ENCODE peak calls at places on chromosomes 2 and 18, in seven cellular contexts. T is astrocyte of the spinal cord, C is HepG2, M is lower lobe of right lung, R is cardiac fibroblast, J is SK-N-SH, V is omental fat pad. I is an unnamed sample.

GRCh38 chr2:80304522-80304878 is at the start of gene LRRTM1:
- DNase-seq in V (no peak), M (no peak), T (no peak), C (no peak), J (peak), R (peak), I (no peak)

GRCh38 chr18:63178526-63178880 is 141.1 kb downstream of the BCL2 start:
- DNase-seq in T (no peak), R (peak), V (no peak), M (no peak), J (no peak), C (no peak), I (no peak)

GRCh38 chr2:151900261-151900660 is 72.0 kb upstream of the ARL5A start:
- DNase-seq in M (no peak), T (no peak), J (no peak), C (no peak), R (no peak), V (no peak), I (no peak)

GRCh38 chr2:187509667-187510417 is 44.4 kb downstream of the TFPI start:
- DNase-seq in J (no peak), T (no peak), V (no peak), R (peak), C (peak), M (no peak), I (no peak)

GRCh38 chr2:240472078-240472790 is 36.8 kb downstream of the GPC1 start:
- DNase-seq in C (no peak), M (no peak), R (no peak), T (no peak), V (no peak), J (no peak), I (no peak)

GRCh38 chr2:201579536-201579935 is 63.8 kb downstream of the TMEM237 start:
- DNase-seq in R (peak), T (peak), C (no peak), M (no peak), J (no peak), V (no peak), I (no peak)

GRCh38 chr2:101464841-101465240 is 10.1 kb downstream of the RFX8 start:
- DNase-seq in J (no peak), V (no peak), C (no peak), R (no peak), M (no peak), T (no peak), I (no peak)

GRCh38 chr2:134127496-134127895 is 126.4 kb upstream of the MGAT5 start:
- DNase-seq in C (no peak), V (no peak), M (no peak), R (no peak), J (no peak), T (no peak), I (peak)

GRCh38 chr2:217804786-217805678 is 197.8 kb downstream of the TNS1 start:
- DNase-seq in R (no peak), V (no peak), T (no peak), M (no peak), J (peak), C (no peak), I (no peak)

GRCh38 chr18:10072659-10073309 is 159.0 kb downstream of the VAPA start:
- DNase-seq in V (no peak), M (no peak), C (no peak), T (peak), R (peak), J (no peak), I (no peak)

GRCh38 chr2:17303054-17303453 is 215.2 kb downstream of the RAD51AP2 start:
- DNase-seq in R (no peak), C (no peak), T (peak), V (no peak), M (no peak), J (no peak), I (no peak)

GRCh38 chr2:223970343-223971128 is 13.3 kb downstream of the MRPL44 start:
- DNase-seq in M (no peak), T (peak), C (peak), V (peak), R (peak), J (peak), I (peak)

GRCh38 chr2:209331291-209331844 is 92.5 kb upstream of the MAP2 start:
- DNase-seq in R (peak), T (peak), J (peak), V (no peak), M (no peak), C (peak), I (peak)

GRCh38 chr2:45836740-45837139 is 185.3 kb downstream of the PRKCE start:
- DNase-seq in M (no peak), V (no peak), R (no peak), T (no peak), J (no peak), C (no peak), I (no peak)
- TF ChIP-seq CTCF in M (no peak), V (no peak), R (no peak), T (no peak), J (no peak), C (no peak), I (no peak)

DNA sequence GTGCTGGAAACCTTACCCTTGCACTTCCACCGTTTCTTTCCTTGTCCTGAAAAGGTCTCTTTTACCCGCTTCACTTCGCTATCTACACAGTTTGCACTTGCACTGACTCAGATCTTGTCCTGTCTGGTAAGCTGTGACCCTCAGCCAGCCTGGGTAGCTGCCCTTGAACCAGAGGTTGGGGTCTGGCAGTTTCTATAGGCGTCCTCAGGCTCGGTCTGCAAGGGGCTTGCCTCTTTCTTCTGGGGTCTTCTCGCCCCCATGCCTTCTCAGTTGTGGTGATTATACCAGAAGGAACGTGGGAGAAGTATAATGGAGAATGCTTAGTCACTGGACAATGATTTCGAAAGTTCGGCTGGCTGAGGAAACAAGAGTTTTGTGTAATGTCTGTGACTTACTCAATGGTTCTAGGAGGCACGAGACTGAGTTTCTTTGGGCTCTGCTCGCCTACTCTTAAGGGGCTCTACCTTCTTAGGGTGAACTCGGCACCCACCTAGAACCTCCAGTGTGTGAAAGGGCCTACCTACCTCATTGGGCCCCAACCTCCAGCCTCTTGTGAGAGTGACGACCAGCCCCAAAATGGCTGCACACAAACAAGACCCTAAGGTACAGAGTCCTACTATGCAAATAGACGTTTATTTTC is 6.9 kb upstream of the STAT1 start:
- DNase-seq in R (peak), M (no peak), J (no peak), C (peak), V (no peak), T (peak), I (peak)
- TF ChIP-seq CTCF in R (no peak), M (no peak), J (no peak), C (no peak), V (no peak), T (no peak), I (no peak)

DNA sequence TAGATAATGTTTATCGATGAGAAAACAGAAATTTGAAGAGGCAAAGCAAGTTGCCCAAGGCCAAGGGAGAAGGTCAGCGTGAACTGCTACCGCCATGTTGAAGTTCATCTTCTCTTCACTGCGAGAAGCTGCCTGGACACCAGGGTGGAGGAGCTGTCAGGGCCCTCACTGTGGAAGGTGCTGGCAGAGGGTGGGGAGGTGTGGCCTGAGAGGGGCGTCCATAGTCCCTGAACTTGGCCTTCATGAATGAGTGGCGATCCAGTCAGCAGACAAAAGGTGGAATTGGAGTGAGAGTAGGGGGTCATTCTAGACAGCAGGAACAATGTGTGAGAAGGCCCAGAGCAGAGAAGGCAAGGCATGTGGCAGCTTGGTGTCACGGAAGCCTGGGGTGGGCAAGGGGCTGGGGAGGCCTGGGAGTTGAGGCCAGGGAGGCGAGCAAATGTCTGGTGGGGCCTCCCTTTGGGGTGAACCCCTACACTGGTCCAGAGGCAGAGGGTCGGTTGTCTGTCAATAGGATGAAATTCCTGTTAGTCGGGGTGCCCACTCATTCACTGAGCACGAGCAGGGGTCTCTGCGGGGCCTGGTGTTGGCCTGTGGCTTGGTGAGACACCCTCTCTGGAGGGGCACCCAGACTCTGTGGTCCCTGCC is 33.3 kb upstream of the KCNF1 start:
- DNase-seq in J (no peak), M (no peak), T (no peak), V (no peak), C (no peak), R (no peak), I (no peak)
- TF ChIP-seq CTCF in J (no peak), M (no peak), T (no peak), V (no peak), C (no peak), R (no peak), I (no peak)

GRCh38 chr2:22904126-22904684 is 480.8 kb upstream of the KLHL29 start:
- DNase-seq in C (peak), R (peak), J (peak), M (peak), V (no peak), T (no peak), I (peak)
- TF ChIP-seq CTCF in C (peak), R (no peak), J (peak), M (peak), V (no peak), T (no peak), I (peak)